ENCODE peak calls at places on chromosomes 16 and 17, in nine cellular contexts. One of them, this sample, is unnamed.

GRCh38 chr17:47352848-47353247 is 29.1 kb downstream of the EFCAB13 start:
- DNase-seq in fibroblast of lung: no peak
- DNase-seq in cardiac muscle cell: no peak
- DNase-seq in K562: no peak
- DNase-seq in mucosa of descending colon: no peak
- DNase-seq in astrocyte of the spinal cord: no peak
- DNase-seq in NB4: peak; percentile 8
- DNase-seq in body of pancreas: no peak
- DNase-seq in WTC11: no peak
- DNase-seq in this sample: no peak

GRCh38 chr16:84484579-84485254 is 19.7 kb downstream of the MEAK7 start:
- DNase-seq in WTC11: peak; percentile 73
- DNase-seq in K562: peak; percentile 72
- DNase-seq in body of pancreas: peak; percentile 54
- DNase-seq in fibroblast of lung: peak; percentile 73
- DNase-seq in mucosa of descending colon: peak; percentile 65
- DNase-seq in cardiac muscle cell: peak; percentile 62
- DNase-seq in NB4: peak; percentile 73
- DNase-seq in astrocyte of the spinal cord: peak; percentile 56
- DNase-seq in this sample: peak; percentile 69

GRCh38 chr17:50499270-50499669 is 9.0 kb upstream of the MYCBPAP start:
- DNase-seq in WTC11: no peak
- DNase-seq in K562: no peak
- DNase-seq in astrocyte of the spinal cord: no peak
- DNase-seq in fibroblast of lung: no peak
- DNase-seq in mucosa of descending colon: no peak
- DNase-seq in body of pancreas: no peak
- DNase-seq in cardiac muscle cell: no peak
- DNase-seq in NB4: no peak
- DNase-seq in this sample: no peak

GRCh38 chr16:4465977-4466779 is 8.2 kb downstream of the NMRAL1 start:
- DNase-seq in mucosa of descending colon: peak; percentile 30
- DNase-seq in K562: no peak
- DNase-seq in cardiac muscle cell: no peak
- DNase-seq in body of pancreas: peak; percentile 28
- DNase-seq in astrocyte of the spinal cord: no peak
- DNase-seq in fibroblast of lung: no peak
- DNase-seq in NB4: no peak
- DNase-seq in WTC11: no peak
- DNase-seq in this sample: no peak

GRCh38 chr17:48254896-48255295 is 147.3 kb downstream of the SNX11 start:
- DNase-seq in astrocyte of the spinal cord: no peak
- DNase-seq in K562: peak; percentile 26
- DNase-seq in cardiac muscle cell: no peak
- DNase-seq in body of pancreas: no peak
- DNase-seq in mucosa of descending colon: no peak
- DNase-seq in fibroblast of lung: no peak
- DNase-seq in NB4: no peak
- DNase-seq in WTC11: no peak
- DNase-seq in this sample: no peak

GRCh38 chr17:61203765-61204164 is 195.9 kb upstream of the TBX2 start:
- DNase-seq in K562: no peak
- DNase-seq in cardiac muscle cell: no peak
- DNase-seq in WTC11: no peak
- DNase-seq in body of pancreas: no peak
- DNase-seq in astrocyte of the spinal cord: no peak
- DNase-seq in NB4: no peak
- DNase-seq in mucosa of descending colon: no peak
- DNase-seq in fibroblast of lung: peak; percentile 71
- DNase-seq in this sample: no peak

GRCh38 chr17:83098241-83099085 is 19.1 kb downstream of the METRNL start:
- DNase-seq in fibroblast of lung: no peak
- DNase-seq in WTC11: no peak
- DNase-seq in body of pancreas: no peak
- DNase-seq in NB4: no peak
- DNase-seq in mucosa of descending colon: peak; percentile 43
- DNase-seq in cardiac muscle cell: no peak
- DNase-seq in K562: no peak
- DNase-seq in astrocyte of the spinal cord: peak; percentile 21
- DNase-seq in this sample: no peak

GRCh38 chr17:15999141-15999973 is at the start of the genes TTC19 and ZSWIM7:
- DNase-seq in NB4: peak; percentile 99
- DNase-seq in mucosa of descending colon: peak; percentile 98
- DNase-seq in WTC11: peak; percentile 98
- DNase-seq in cardiac muscle cell: peak; percentile 93
- DNase-seq in K562: peak; percentile 93
- DNase-seq in astrocyte of the spinal cord: peak; percentile 97
- DNase-seq in body of pancreas: peak; percentile 98
- DNase-seq in fibroblast of lung: peak; percentile 95
- DNase-seq in this sample: peak; percentile 92

GRCh38 chr17:14149751-14150150 is 80.4 kb downstream of the COX10 start:
- DNase-seq in K562: no peak
- DNase-seq in astrocyte of the spinal cord: no peak
- DNase-seq in cardiac muscle cell: no peak
- DNase-seq in body of pancreas: no peak
- DNase-seq in mucosa of descending colon: peak; percentile 15
- DNase-seq in WTC11: no peak
- DNase-seq in fibroblast of lung: no peak
- DNase-seq in NB4: no peak
- DNase-seq in this sample: no peak

GRCh38 chr17:11176549-11176948 is 64.5 kb upstream of the SHISA6 start:
- DNase-seq in mucosa of descending colon: no peak
- DNase-seq in body of pancreas: no peak
- DNase-seq in WTC11: no peak
- DNase-seq in NB4: no peak
- DNase-seq in fibroblast of lung: no peak
- DNase-seq in astrocyte of the spinal cord: no peak
- DNase-seq in K562: no peak
- DNase-seq in cardiac muscle cell: no peak
- DNase-seq in this sample: no peak
- TF ChIP-seq CTCF in mucosa of descending colon: no peak
- TF ChIP-seq CTCF in body of pancreas: no peak
- TF ChIP-seq CTCF in WTC11: no peak
- TF ChIP-seq CTCF in NB4: no peak
- TF ChIP-seq CTCF in fibroblast of lung: no peak
- TF ChIP-seq CTCF in astrocyte of the spinal cord: no peak
- TF ChIP-seq CTCF in K562: no peak
- TF ChIP-seq CTCF in cardiac muscle cell: no peak
- TF ChIP-seq CTCF in this sample: no peak

DNA sequence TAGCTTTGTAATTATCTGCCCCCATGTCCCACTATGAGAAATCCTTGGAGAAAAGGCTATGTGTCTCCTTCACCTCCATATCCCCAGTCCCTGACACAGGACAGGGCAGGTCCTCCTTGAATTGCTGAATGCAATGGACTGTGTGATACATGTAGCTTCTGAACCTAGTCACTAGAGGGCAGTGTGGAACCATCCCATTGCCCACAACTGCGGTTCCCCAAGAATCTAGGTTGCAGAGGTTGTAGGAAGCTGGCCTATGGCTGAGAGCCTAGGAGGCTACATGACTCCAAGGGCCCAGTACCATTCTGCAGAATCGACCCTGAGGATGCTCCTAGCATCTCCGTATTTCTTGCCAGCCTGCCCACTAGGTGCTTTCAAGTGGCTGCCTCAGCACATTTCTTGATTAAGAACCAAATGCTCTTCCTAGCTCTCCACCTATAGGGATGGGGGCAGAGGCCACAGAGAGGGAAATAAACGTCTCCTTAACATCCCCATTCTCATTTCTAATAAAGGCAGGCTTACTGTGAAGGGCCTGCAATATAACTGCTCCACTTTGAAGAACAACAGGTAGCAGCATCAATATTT is 394.0 kb downstream of the CA10 start:
- DNase-seq in mucosa of descending colon: peak; percentile 50
- DNase-seq in NB4: peak; percentile 71
- DNase-seq in K562: peak; percentile 54
- DNase-seq in body of pancreas: peak; percentile 53
- DNase-seq in WTC11: peak; percentile 56
- DNase-seq in astrocyte of the spinal cord: peak; percentile 46
- DNase-seq in fibroblast of lung: peak; percentile 63
- DNase-seq in cardiac muscle cell: peak; percentile 78
- DNase-seq in this sample: peak; percentile 45
- TF ChIP-seq CTCF in mucosa of descending colon: peak; percentile 64
- TF ChIP-seq CTCF in NB4: peak; percentile 83
- TF ChIP-seq CTCF in K562: peak; percentile 59
- TF ChIP-seq CTCF in body of pancreas: peak; percentile 80
- TF ChIP-seq CTCF in WTC11: peak; percentile 74
- TF ChIP-seq CTCF in astrocyte of the spinal cord: peak; percentile 83
- TF ChIP-seq CTCF in fibroblast of lung: peak; percentile 84
- TF ChIP-seq CTCF in cardiac muscle cell: peak; percentile 85
- TF ChIP-seq CTCF in this sample: peak; percentile 92

GRCh38 chr17:8754890-8755289 is 3.5 kb downstream of the SPDYE4 start:
- DNase-seq in cardiac muscle cell: no peak
- DNase-seq in WTC11: no peak
- DNase-seq in NB4: no peak
- DNase-seq in fibroblast of lung: no peak
- DNase-seq in K562: no peak
- DNase-seq in mucosa of descending colon: no peak
- DNase-seq in body of pancreas: no peak
- DNase-seq in astrocyte of the spinal cord: no peak
- DNase-seq in this sample: no peak

GRCh38 chr17:8755590-8756255 is 2.6 kb downstream of the SPDYE4 start:
- DNase-seq in fibroblast of lung: no peak
- DNase-seq in body of pancreas: no peak
- DNase-seq in mucosa of descending colon: no peak
- DNase-seq in K562: no peak
- DNase-seq in cardiac muscle cell: no peak
- DNase-seq in WTC11: no peak
- DNase-seq in astrocyte of the spinal cord: no peak
- DNase-seq in NB4: no peak
- DNase-seq in this sample: no peak

GRCh38 chr17:8757189-8757588 is 1.2 kb downstream of the SPDYE4 start:
- DNase-seq in K562: no peak
- DNase-seq in astrocyte of the spinal cord: no peak
- DNase-seq in body of pancreas: no peak
- DNase-seq in WTC11: no peak
- DNase-seq in NB4: no peak
- DNase-seq in mucosa of descending colon: no peak
- DNase-seq in cardiac muscle cell: no peak
- DNase-seq in fibroblast of lung: no peak
- DNase-seq in this sample: no peak

GRCh38 chr17:8753136-8753975 is 5.0 kb downstream of the SPDYE4 start:
- DNase-seq in mucosa of descending colon: no peak
- DNase-seq in body of pancreas: no peak
- DNase-seq in cardiac muscle cell: no peak
- DNase-seq in fibroblast of lung: no peak
- DNase-seq in K562: no peak
- DNase-seq in WTC11: no peak
- DNase-seq in NB4: no peak
- DNase-seq in astrocyte of the spinal cord: no peak
- DNase-seq in this sample: no peak

GRCh38 chr17:8753976-8754440 is 4.3 kb downstream of the SPDYE4 start:
- DNase-seq in mucosa of descending colon: peak; percentile 19
- DNase-seq in astrocyte of the spinal cord: peak; percentile 7
- DNase-seq in cardiac muscle cell: no peak
- DNase-seq in fibroblast of lung: peak; percentile 7
- DNase-seq in WTC11: no peak
- DNase-seq in K562: no peak
- DNase-seq in NB4: peak; percentile 21
- DNase-seq in body of pancreas: no peak
- DNase-seq in this sample: no peak
- TF ChIP-seq CTCF in mucosa of descending colon: no peak
- TF ChIP-seq CTCF in astrocyte of the spinal cord: peak; percentile 28
- TF ChIP-seq CTCF in cardiac muscle cell: peak; percentile 53
- TF ChIP-seq CTCF in fibroblast of lung: peak; percentile 22
- TF ChIP-seq CTCF in WTC11: no peak
- TF ChIP-seq CTCF in K562: peak; percentile 15
- TF ChIP-seq CTCF in NB4: peak; percentile 9
- TF ChIP-seq CTCF in body of pancreas: peak; percentile 50
- TF ChIP-seq CTCF in this sample: peak; percentile 59

DNA sequence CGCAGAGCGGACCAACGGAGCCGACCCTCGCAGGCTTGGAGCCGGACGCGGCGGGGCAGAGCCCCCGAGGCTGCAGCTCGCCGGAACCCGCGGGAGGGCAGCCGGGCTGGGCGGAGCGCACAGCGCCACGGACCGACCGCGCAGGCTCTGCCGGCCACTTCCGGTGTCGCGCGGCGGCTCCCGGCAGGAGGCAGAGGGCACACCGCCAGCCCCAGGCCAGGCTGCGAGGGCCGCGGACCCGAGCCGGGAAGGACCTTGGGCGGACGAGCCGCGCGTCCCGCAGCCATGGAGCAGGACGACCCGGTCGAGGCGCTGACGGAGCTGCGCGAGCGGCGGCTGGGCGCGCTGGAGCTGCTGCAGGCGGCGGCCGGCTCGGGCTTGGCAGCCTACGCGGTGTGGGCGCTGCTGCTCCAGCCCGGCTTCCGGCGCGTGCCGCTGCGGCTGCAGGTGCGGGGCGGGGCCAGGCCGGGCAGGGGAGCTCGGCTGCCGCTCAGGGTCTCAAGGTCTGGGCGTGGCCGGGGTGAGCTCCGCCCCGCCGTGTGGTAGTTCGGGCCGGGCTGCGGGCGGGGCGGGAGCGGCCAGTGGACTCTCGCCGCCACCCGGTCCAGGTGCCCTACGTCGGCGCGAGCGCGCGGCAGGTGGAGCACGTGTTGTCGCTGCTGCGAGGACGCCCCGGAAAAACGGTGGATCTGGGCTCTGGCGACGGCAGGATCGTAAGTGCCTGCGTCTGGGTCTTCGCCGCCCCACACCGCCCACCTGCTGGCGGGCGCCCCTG is at the start of gene ANTKMT:
- DNase-seq in WTC11: peak; percentile 97
- DNase-seq in body of pancreas: peak; percentile 92
- DNase-seq in astrocyte of the spinal cord: peak; percentile 65
- DNase-seq in NB4: peak; percentile 89
- DNase-seq in cardiac muscle cell: peak; percentile 95
- DNase-seq in K562: peak; percentile 89
- DNase-seq in fibroblast of lung: peak; percentile 68
- DNase-seq in mucosa of descending colon: peak; percentile 88
- DNase-seq in this sample: peak; percentile 73
- TF ChIP-seq CTCF in WTC11: no peak
- TF ChIP-seq CTCF in body of pancreas: peak; percentile 10
- TF ChIP-seq CTCF in astrocyte of the spinal cord: no peak
- TF ChIP-seq CTCF in NB4: no peak
- TF ChIP-seq CTCF in cardiac muscle cell: no peak
- TF ChIP-seq CTCF in K562: peak; percentile 18
- TF ChIP-seq CTCF in fibroblast of lung: no peak
- TF ChIP-seq CTCF in mucosa of descending colon: no peak
- TF ChIP-seq CTCF in this sample: peak; percentile 16

GRCh38 chr17:80504671-80505413 is 28.4 kb upstream of the NPTX1 start:
- DNase-seq in mucosa of descending colon: no peak
- DNase-seq in body of pancreas: no peak
- DNase-seq in astrocyte of the spinal cord: peak; percentile 78
- DNase-seq in NB4: no peak
- DNase-seq in cardiac muscle cell: no peak
- DNase-seq in K562: no peak
- DNase-seq in fibroblast of lung: no peak
- DNase-seq in WTC11: no peak
- DNase-seq in this sample: no peak
- TF ChIP-seq CTCF in mucosa of descending colon: no peak
- TF ChIP-seq CTCF in body of pancreas: no peak
- TF ChIP-seq CTCF in astrocyte of the spinal cord: peak; percentile 22
- TF ChIP-seq CTCF in NB4: no peak
- TF ChIP-seq CTCF in cardiac muscle cell: no peak
- TF ChIP-seq CTCF in K562: no peak
- TF ChIP-seq CTCF in fibroblast of lung: no peak
- TF ChIP-seq CTCF in WTC11: no peak
- TF ChIP-seq CTCF in this sample: no peak

GRCh38 chr17:57755479-57756070 is 10.5 kb upstream of the CCDC182 start:
- DNase-seq in WTC11: no peak
- DNase-seq in body of pancreas: no peak
- DNase-seq in astrocyte of the spinal cord: no peak
- DNase-seq in mucosa of descending colon: no peak
- DNase-seq in cardiac muscle cell: peak; percentile 54
- DNase-seq in K562: no peak
- DNase-seq in fibroblast of lung: no peak
- DNase-seq in NB4: no peak
- DNase-seq in this sample: no peak
- TF ChIP-seq CTCF in WTC11: no peak
- TF ChIP-seq CTCF in body of pancreas: no peak
- TF ChIP-seq CTCF in astrocyte of the spinal cord: peak; percentile 2
- TF ChIP-seq CTCF in mucosa of descending colon: no peak
- TF ChIP-seq CTCF in cardiac muscle cell: no peak
- TF ChIP-seq CTCF in K562: peak; percentile 4
- TF ChIP-seq CTCF in fibroblast of lung: no peak
- TF ChIP-seq CTCF in NB4: no peak
- TF ChIP-seq CTCF in this sample: no peak